ENCODE peak calls at places on chromosomes 7 and 10, in nine cellular contexts. One of them, this sample, is unnamed.

GRCh38 chr10:14325325-14325955 is 5.3 kb downstream of the FRMD4A start:
- DNase-seq in T-helper 2 cell: peak; percentile 17
- DNase-seq in NCI-H460: peak; percentile 23
- DNase-seq in OCI-M1: peak; percentile 44
- DNase-seq in HCT116: peak; percentile 50
- DNase-seq in lower lobe of right lung: peak; percentile 61
- DNase-seq in aorta: peak; percentile 55
- DNase-seq in head of caudate nucleus: peak; percentile 62
- DNase-seq in kidney epithelial cell: no peak
- DNase-seq in this sample: no peak

GRCh38 chr10:108601856-108602255 is 1321.5 kb downstream of the XPNPEP1 start:
- DNase-seq in aorta: no peak
- DNase-seq in HCT116: no peak
- DNase-seq in OCI-M1: no peak
- DNase-seq in kidney epithelial cell: peak; percentile 12
- DNase-seq in head of caudate nucleus: no peak
- DNase-seq in lower lobe of right lung: no peak
- DNase-seq in T-helper 2 cell: no peak
- DNase-seq in NCI-H460: no peak
- DNase-seq in this sample: no peak

GRCh38 chr10:49739426-49739825 is 22.7 kb downstream of the OGDHL start:
- DNase-seq in kidney epithelial cell: no peak
- DNase-seq in head of caudate nucleus: no peak
- DNase-seq in lower lobe of right lung: no peak
- DNase-seq in OCI-M1: no peak
- DNase-seq in NCI-H460: no peak
- DNase-seq in T-helper 2 cell: no peak
- DNase-seq in HCT116: no peak
- DNase-seq in aorta: no peak
- DNase-seq in this sample: no peak

GRCh38 chr10:27884185-27884630 is 114.7 kb downstream of the ODAD2 start:
- DNase-seq in aorta: no peak
- DNase-seq in OCI-M1: peak; percentile 88
- DNase-seq in head of caudate nucleus: no peak
- DNase-seq in T-helper 2 cell: no peak
- DNase-seq in lower lobe of right lung: no peak
- DNase-seq in kidney epithelial cell: no peak
- DNase-seq in HCT116: no peak
- DNase-seq in NCI-H460: no peak
- DNase-seq in this sample: no peak

GRCh38 chr10:59805043-59805442 is 51.8 kb upstream of the MRLN start:
- DNase-seq in lower lobe of right lung: no peak
- DNase-seq in NCI-H460: peak; percentile 18
- DNase-seq in OCI-M1: peak; percentile 45
- DNase-seq in aorta: no peak
- DNase-seq in kidney epithelial cell: no peak
- DNase-seq in HCT116: no peak
- DNase-seq in T-helper 2 cell: no peak
- DNase-seq in head of caudate nucleus: peak; percentile 48
- DNase-seq in this sample: no peak

GRCh38 chr7:135151162-135151932 is 3.5 kb downstream of the TMEM140 start:
- DNase-seq in T-helper 2 cell: no peak
- DNase-seq in lower lobe of right lung: no peak
- DNase-seq in NCI-H460: no peak
- DNase-seq in kidney epithelial cell: no peak
- DNase-seq in HCT116: no peak
- DNase-seq in aorta: peak; percentile 58
- DNase-seq in OCI-M1: no peak
- DNase-seq in head of caudate nucleus: no peak
- DNase-seq in this sample: no peak

GRCh38 chr7:75955293-75955938 is 39.0 kb downstream of the TMEM120A start:
- DNase-seq in HCT116: no peak
- DNase-seq in lower lobe of right lung: no peak
- DNase-seq in aorta: no peak
- DNase-seq in kidney epithelial cell: no peak
- DNase-seq in head of caudate nucleus: no peak
- DNase-seq in NCI-H460: no peak
- DNase-seq in OCI-M1: no peak
- DNase-seq in T-helper 2 cell: no peak
- DNase-seq in this sample: no peak

GRCh38 chr10:22442063-22442462 is 96.8 kb downstream of the SPAG6 start:
- DNase-seq in lower lobe of right lung: no peak
- DNase-seq in HCT116: no peak
- DNase-seq in kidney epithelial cell: no peak
- DNase-seq in NCI-H460: no peak
- DNase-seq in aorta: no peak
- DNase-seq in OCI-M1: peak; percentile 25
- DNase-seq in T-helper 2 cell: no peak
- DNase-seq in head of caudate nucleus: no peak
- DNase-seq in this sample: no peak

GRCh38 chr10:278707-279106 is 143.5 kb downstream of the ZMYND11 start:
- DNase-seq in T-helper 2 cell: no peak
- DNase-seq in head of caudate nucleus: no peak
- DNase-seq in kidney epithelial cell: no peak
- DNase-seq in aorta: no peak
- DNase-seq in OCI-M1: no peak
- DNase-seq in NCI-H460: no peak
- DNase-seq in lower lobe of right lung: no peak
- DNase-seq in HCT116: no peak
- DNase-seq in this sample: no peak

GRCh38 chr10:72953687-72954086 is 919 bp downstream of the PLA2G12B start:
- DNase-seq in NCI-H460: no peak
- DNase-seq in aorta: no peak
- DNase-seq in lower lobe of right lung: no peak
- DNase-seq in T-helper 2 cell: no peak
- DNase-seq in kidney epithelial cell: no peak
- DNase-seq in head of caudate nucleus: no peak
- DNase-seq in HCT116: no peak
- DNase-seq in OCI-M1: no peak
- DNase-seq in this sample: no peak

GRCh38 chr7:100675581-100676350 is 2.2 kb downstream of the GNB2 start:
- DNase-seq in head of caudate nucleus: peak; percentile 97
- DNase-seq in HCT116: no peak
- DNase-seq in aorta: peak; percentile 90
- DNase-seq in T-helper 2 cell: peak; percentile 93
- DNase-seq in OCI-M1: peak; percentile 84
- DNase-seq in lower lobe of right lung: peak; percentile 92
- DNase-seq in kidney epithelial cell: no peak
- DNase-seq in NCI-H460: no peak
- DNase-seq in this sample: peak; percentile 91

GRCh38 chr7:157347217-157347904 is 10.6 kb downstream of the DNAJB6 start:
- DNase-seq in NCI-H460: no peak
- DNase-seq in head of caudate nucleus: no peak
- DNase-seq in T-helper 2 cell: no peak
- DNase-seq in aorta: peak; percentile 76
- DNase-seq in OCI-M1: no peak
- DNase-seq in HCT116: peak; percentile 49
- DNase-seq in kidney epithelial cell: no peak
- DNase-seq in lower lobe of right lung: no peak
- DNase-seq in this sample: no peak

GRCh38 chr10:83542774-83543291 is 596.5 kb upstream of the GHITM start:
- DNase-seq in NCI-H460: no peak
- DNase-seq in HCT116: no peak
- DNase-seq in T-helper 2 cell: no peak
- DNase-seq in lower lobe of right lung: no peak
- DNase-seq in kidney epithelial cell: peak; percentile 62
- DNase-seq in OCI-M1: no peak
- DNase-seq in aorta: no peak
- DNase-seq in head of caudate nucleus: no peak
- DNase-seq in this sample: no peak

GRCh38 chr7:157493017-157493416 is 156.2 kb downstream of the DNAJB6 start:
- DNase-seq in OCI-M1: no peak
- DNase-seq in aorta: no peak
- DNase-seq in HCT116: no peak
- DNase-seq in head of caudate nucleus: no peak
- DNase-seq in NCI-H460: no peak
- DNase-seq in T-helper 2 cell: no peak
- DNase-seq in kidney epithelial cell: no peak
- DNase-seq in lower lobe of right lung: no peak
- DNase-seq in this sample: no peak

GRCh38 chr7:133290041-133290440 is 37.2 kb downstream of the EXOC4 start:
- DNase-seq in HCT116: no peak
- DNase-seq in T-helper 2 cell: no peak
- DNase-seq in head of caudate nucleus: no peak
- DNase-seq in aorta: no peak
- DNase-seq in NCI-H460: no peak
- DNase-seq in OCI-M1: no peak
- DNase-seq in lower lobe of right lung: no peak
- DNase-seq in kidney epithelial cell: no peak
- DNase-seq in this sample: no peak

GRCh38 chr7:111137296-111138195 is 46.6 kb downstream of the LRRN3 start:
- DNase-seq in aorta: peak; percentile 43
- DNase-seq in T-helper 2 cell: no peak
- DNase-seq in OCI-M1: no peak
- DNase-seq in kidney epithelial cell: no peak
- DNase-seq in head of caudate nucleus: no peak
- DNase-seq in HCT116: no peak
- DNase-seq in lower lobe of right lung: peak; percentile 30
- DNase-seq in NCI-H460: no peak
- DNase-seq in this sample: no peak